ENCODE peak calls at places on chromosomes 12 and 14, in ten cellular contexts. D, A, F, K, X, L, H, W, B and T are unnamed samples.
A peak's percentile ranks its signal among the peaks of the same experiment; 100 is the strongest.

GRCh38 chr12:59734371-59734770 is 138.5 kb downstream of the SLC16A7 start:
- DNase-seq in X (no peak), L (no peak), K (no peak), A (no peak), H (no peak), B (no peak), W (no peak), F (no peak), D (no peak), T (no peak)

GRCh38 chr12:1466481-1467260 is 127.7 kb downstream of the FBXL14 start:
- DNase-seq in K (no peak), B (no peak), W (no peak), D (no peak), H (no peak), L (no peak), X (no peak), F (no peak), A (no peak), T (no peak)

GRCh38 chr12:125340791-125341190 is 275.6 kb downstream of the AACS start:
- DNase-seq in H (peak; percentile 11), W (no peak), B (no peak), X (no peak), D (no peak), F (no peak), L (peak; percentile 46), A (no peak), K (no peak), T (no peak)

GRCh38 chr12:105368047-105368646 is 37.7 kb downstream of the C12orf75 start:
- DNase-seq in F (no peak), B (no peak), X (no peak), H (no peak), W (no peak), L (no peak), A (no peak), D (no peak), K (no peak), T (no peak)

GRCh38 chr14:71855399-71856036 is 76.7 kb upstream of the RGS6 start:
- DNase-seq in H (peak; percentile 64), X (no peak), F (no peak), A (no peak), L (peak; percentile 89), B (no peak), D (no peak), K (peak; percentile 85), W (peak; percentile 69), T (peak; percentile 7)

GRCh38 chr14:39228509-39229221 is 5.0 kb upstream of the MIA2 start:
- DNase-seq in B (no peak), X (no peak), K (no peak), F (no peak), W (peak; percentile 19), H (no peak), D (no peak), A (no peak), L (no peak), T (no peak)

GRCh38 chr14:97138801-97139200 is 341.6 kb downstream of the VRK1 start:
- DNase-seq in L (peak; percentile 25), W (peak; percentile 4), K (no peak), F (no peak), B (no peak), X (no peak), H (no peak), A (no peak), D (no peak), T (no peak)

GRCh38 chr12:591167-591570 is 72.1 kb downstream of the NINJ2 start:
- DNase-seq in H (no peak), K (no peak), X (no peak), F (no peak), A (no peak), L (no peak), D (no peak), W (peak; percentile 59), B (no peak), T (no peak)

GRCh38 chr14:104397956-104398355 is 181.6 kb upstream of the C14orf180 start:
- DNase-seq in K (no peak), W (no peak), L (no peak), A (no peak), F (no peak), X (no peak), H (peak; percentile 12), B (no peak), D (no peak), T (no peak)

GRCh38 chr14:104394606-104394910 is 185.0 kb upstream of the C14orf180 start:
- DNase-seq in X (no peak), H (no peak), L (no peak), D (peak; percentile 35), K (peak; percentile 78), W (no peak), F (no peak), A (no peak), B (no peak), T (no peak)

GRCh38 chr14:104395276-104395675 is 184.3 kb upstream of the C14orf180 start:
- DNase-seq in K (no peak), A (no peak), F (no peak), B (no peak), H (no peak), W (no peak), X (no peak), L (no peak), D (no peak), T (no peak)

GRCh38 chr14:104396682-104397470 is 182.7 kb upstream of the C14orf180 start:
- DNase-seq in A (no peak), F (no peak), B (no peak), D (no peak), H (no peak), X (no peak), L (no peak), W (no peak), K (no peak), T (no peak)

DNA sequence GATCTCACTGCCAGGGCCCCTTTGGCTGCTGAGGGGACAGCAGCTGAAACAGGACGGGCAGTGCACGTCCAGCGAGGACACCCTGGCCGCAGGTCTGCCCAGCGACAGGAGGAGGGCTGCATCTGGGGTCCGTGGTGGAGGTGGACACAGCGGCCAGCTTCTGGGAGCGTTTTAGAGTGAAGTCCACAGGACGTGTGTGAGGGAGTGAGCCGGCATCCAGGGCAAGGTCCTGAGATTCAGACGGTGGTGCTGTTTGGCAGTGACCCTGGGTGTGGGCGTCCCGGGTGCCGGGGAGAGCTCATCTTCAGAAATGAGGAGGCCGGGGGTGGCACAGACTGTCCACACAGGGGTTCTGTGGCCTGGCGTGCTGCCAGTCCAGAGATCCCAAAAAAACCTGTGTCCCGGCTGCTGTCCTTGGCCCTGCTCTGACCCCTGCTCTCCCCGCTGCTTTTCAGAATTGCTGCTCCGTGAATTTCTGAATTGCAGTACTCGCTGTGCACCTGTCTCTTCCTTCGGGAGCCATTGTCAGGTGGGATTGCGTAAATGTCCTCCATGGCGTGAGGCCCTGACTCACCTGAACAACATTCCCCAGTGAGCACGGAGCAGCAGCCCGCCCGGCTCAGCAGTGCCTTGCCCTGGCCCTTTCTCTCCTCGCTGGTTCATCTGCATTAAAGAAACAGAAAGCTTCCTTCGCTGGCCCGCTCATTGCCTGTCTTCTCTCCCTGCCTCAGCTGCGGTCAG is 183.5 kb upstream of the C14orf180 start:
- DNase-seq in X (peak; percentile 15), W (no peak), A (no peak), D (peak; percentile 74), F (no peak), B (no peak), H (no peak), K (peak; percentile 74), L (no peak), T (no peak)
- H3K9me3 ChIP-seq in X (no peaks in the 10 kb centered on the region), W (no peaks in the 10 kb centered on the region), A (peaks cover 12% of the 10 kb centered on the region), D (peaks cover 6% of the 10 kb centered on the region), F (no peaks in the 10 kb centered on the region), B (no peaks in the 10 kb centered on the region), H (peaks cover 22% of the 10 kb centered on the region), K (peaks cover 25% of the 10 kb centered on the region), L (peaks cover 11% of the 10 kb centered on the region), T (no peaks in the 10 kb centered on the region)

GRCh38 chr14:75459099-75459741 is 31.4 kb downstream of the JDP2 start:
- DNase-seq in A (no peak), W (no peak), D (peak; percentile 88), X (no peak), H (peak; percentile 19), K (peak; percentile 90), F (no peak), L (no peak), B (no peak), T (no peak)

GRCh38 chr14:75457648-75458165 is 29.9 kb downstream of the JDP2 start:
- DNase-seq in L (no peak), A (no peak), K (no peak), W (no peak), F (no peak), H (no peak), D (no peak), X (no peak), B (no peak), T (no peak)

GRCh38 chr14:75459791-75460190 is 32.0 kb downstream of the JDP2 start:
- DNase-seq in L (no peak), W (no peak), D (no peak), A (no peak), F (no peak), B (no peak), X (no peak), K (no peak), H (no peak), T (no peak)

GRCh38 chr14:75457024-75457390 is 29.2 kb downstream of the JDP2 start:
- DNase-seq in W (no peak), D (no peak), B (no peak), H (no peak), L (no peak), K (no peak), X (no peak), F (no peak), A (no peak), T (no peak)

DNA sequence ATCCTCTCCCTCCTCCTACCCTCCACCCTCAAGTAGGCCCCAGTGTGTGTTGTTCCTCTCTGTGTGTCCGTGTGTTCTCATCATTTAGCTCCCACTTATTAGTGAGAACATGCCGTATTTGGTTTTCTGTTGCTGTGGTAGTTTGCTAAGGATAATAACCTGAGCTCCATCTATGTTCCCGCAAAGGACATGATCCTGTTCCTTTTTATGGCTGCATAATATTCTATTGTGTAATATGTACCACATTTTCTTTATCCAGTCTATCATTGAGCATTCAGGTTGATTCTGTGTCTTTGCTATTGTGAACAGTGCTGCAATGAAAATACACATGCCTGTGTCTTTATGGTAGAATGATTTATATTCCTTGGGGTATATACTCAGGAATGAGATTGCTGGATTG is 30.5 kb downstream of the JDP2 start:
- DNase-seq in L (no peak), X (no peak), A (no peak), W (no peak), K (no peak), D (no peak), B (no peak), H (no peak), F (no peak), T (no peak)
- H3K4me1 ChIP-seq in L (peaks cover under 1% of the 10 kb centered on the region), X (peaks cover 39% of the 10 kb centered on the region), A (peaks cover 17% of the 10 kb centered on the region), W (no peaks in the 10 kb centered on the region), K (peaks cover 70% of the 10 kb centered on the region), D (peaks cover 63% of the 10 kb centered on the region), B (peaks cover 32% of the 10 kb centered on the region), H (peaks cover 36% of the 10 kb centered on the region), F (peaks cover 6% of the 10 kb centered on the region), T (no peaks in the 10 kb centered on the region)

GRCh38 chr12:120012067-120012621 is 23.1 kb downstream of the BICDL1 start:
- DNase-seq in W (peak; percentile 14), L (peak; percentile 70), A (no peak), D (no peak), K (no peak), H (peak; percentile 78), X (no peak), B (no peak), F (no peak), T (peak; percentile 81)

GRCh38 chr12:120007272-120007671 is 18.2 kb downstream of the BICDL1 start:
- DNase-seq in W (peak; percentile 6), X (no peak), L (no peak), B (no peak), K (no peak), A (no peak), H (no peak), F (no peak), D (no peak), T (peak; percentile 87)

GRCh38 chr12:120010661-120011230 is 21.7 kb downstream of the BICDL1 start:
- DNase-seq in W (no peak), A (no peak), D (no peak), K (no peak), X (no peak), L (no peak), H (no peak), F (no peak), B (no peak), T (peak; percentile 14)

GRCh38 chr12:120000556-120000955 is 11.5 kb downstream of the BICDL1 start:
- DNase-seq in H (no peak), L (no peak), D (no peak), A (no peak), F (no peak), B (no peak), K (no peak), X (no peak), W (no peak), T (no peak)

DNA sequence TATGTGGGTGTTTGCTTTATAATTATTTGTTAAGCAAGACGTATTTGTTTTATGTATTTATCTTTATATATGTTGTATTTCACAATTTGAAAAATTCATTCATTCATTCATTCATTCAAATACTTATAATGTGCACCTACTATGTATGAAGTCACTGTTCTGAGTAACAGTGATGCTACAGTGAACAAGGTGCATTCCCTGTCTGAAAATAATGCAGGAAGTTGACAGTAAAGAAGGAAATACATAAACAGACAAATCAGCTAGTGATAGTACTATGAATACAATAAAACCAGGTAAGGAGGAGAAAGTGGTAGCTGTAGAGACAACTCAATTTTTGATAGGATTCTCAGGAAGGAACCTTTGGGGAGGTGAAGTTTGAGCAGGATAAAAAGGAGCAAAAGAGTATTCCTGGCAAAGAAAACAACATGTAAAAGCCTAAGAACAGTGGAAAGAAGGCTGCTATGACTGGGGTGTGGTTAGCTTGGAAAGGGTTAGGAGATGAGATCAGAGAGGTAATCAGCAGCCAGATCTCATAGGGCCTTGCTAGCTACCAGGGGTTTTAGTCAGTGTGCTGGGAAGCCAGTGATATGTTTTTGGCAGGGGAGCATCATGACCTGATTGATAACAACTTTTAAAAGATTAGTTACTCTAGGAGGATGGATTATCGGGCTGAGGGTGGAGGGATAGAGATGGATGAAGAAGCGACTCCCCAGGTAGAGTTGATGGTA is 17.4 kb downstream of the BICDL1 start:
- DNase-seq in W (no peak), H (no peak), F (no peak), A (no peak), L (no peak), B (no peak), D (no peak), X (no peak), K (no peak), T (no peak)
- H3K27ac ChIP-seq in W (no peak overlapping the region), H (no peak overlapping the region), F (no peak overlapping the region), A (no peak overlapping the region), L (no peak overlapping the region), B (no peak overlapping the region), D (no peak overlapping the region), X (no peak overlapping the region), K (peak overlapping the region; percentile 4), T (peak overlapping the region; percentile 74)

GRCh38 chr12:132953163-132953425 is 3.0 kb downstream of the ZNF605 start:
- DNase-seq in H (no peak), B (no peak), K (peak; percentile 52), L (no peak), W (no peak), D (no peak), F (no peak), X (no peak), A (no peak), T (no peak)
- H3K9me3 ChIP-seq in H (peaks cover 75% of the 10 kb centered on the region), B (no peaks in the 10 kb centered on the region), K (peaks cover 57% of the 10 kb centered on the region), L (peaks cover 22% of the 10 kb centered on the region), W (peaks cover 21% of the 10 kb centered on the region), D (peaks cover 36% of the 10 kb centered on the region), F (no peaks in the 10 kb centered on the region), X (peaks cover 26% of the 10 kb centered on the region), A (peaks cover 55% of the 10 kb centered on the region), T (peaks cover 22% of the 10 kb centered on the region)